ENCODE peak calls at places on chromosomes 5 and 9, in five cellular contexts. N is BE2C, G is foreskin fibroblast, F is sigmoid colon, A is activated B cell treated with CpG ODN at 0.5 μM for 24 hours. Z is an unnamed sample.

GRCh38 chr9:35856206-35856605 is 14.0 kb downstream of the OR13J1 start:
- DNase-seq in N (no peak), G (no peak), F (peak), A (no peak), Z (no peak)

GRCh38 chr5:132747693-132748440 is 641 bp downstream of the CCNI2 start:
- DNase-seq in N (no peak), G (no peak), F (no peak), A (no peak), Z (peak)

GRCh38 chr9:21789541-21790037 is 12.8 kb upstream of the MTAP start:
- DNase-seq in N (peak), G (peak), F (no peak), A (no peak), Z (peak)

GRCh38 chr5:133261993-133262392 is 210.2 kb downstream of the HSPA4 start:
- DNase-seq in N (no peak), G (no peak), F (no peak), A (no peak), Z (no peak)

GRCh38 chr5:143714629-143715028 is 97.3 kb upstream of the HMHB1 start:
- DNase-seq in N (no peak), G (no peak), F (no peak), A (no peak), Z (peak)

GRCh38 chr5:96528816-96529474 is 95.9 kb upstream of the PCSK1 start:
- DNase-seq in N (no peak), G (no peak), F (no peak), A (no peak), Z (no peak)

GRCh38 chr9:16899611-16900010 is 29.1 kb upstream of the BNC2 start:
- DNase-seq in N (no peak), G (peak), F (no peak), A (no peak), Z (no peak)

GRCh38 chr9:82127993-82128710 is 139.6 kb downstream of the SPATA31D1 start:
- DNase-seq in N (no peak), G (no peak), F (no peak), A (no peak), Z (peak)

GRCh38 chr5:149831492-149831891 is 101.4 kb downstream of the PPARGC1B start:
- DNase-seq in N (no peak), G (peak), F (no peak), A (peak), Z (peak)

GRCh38 chr9:126965541-126966428 is 51.2 kb downstream of the RALGPS1 start:
- DNase-seq in N (peak), G (peak), F (peak), A (no peak), Z (peak)

GRCh38 chr5:108836492-108836891 is 88.8 kb downstream of the FER start:
- DNase-seq in N (no peak), G (no peak), F (no peak), A (no peak), Z (no peak)

GRCh38 chr9:38713426-38713825 is 6.5 kb downstream of the FAM240B start:
- DNase-seq in N (no peak), G (peak), F (no peak), A (no peak), Z (no peak)

GRCh38 chr5:93583799-93584530 is 943 bp downstream of the NR2F1 start:
- DNase-seq in N (peak), G (peak), F (peak), A (no peak), Z (peak)

GRCh38 chr5:157718529-157718928 is 12.7 kb upstream of the THG1L start:
- DNase-seq in N (peak), G (peak), F (no peak), A (no peak), Z (peak)

GRCh38 chr5:37814699-37815098 is 25.1 kb downstream of the GDNF start:
- DNase-seq in N (no peak), G (no peak), F (no peak), A (no peak), Z (no peak)

GRCh38 chr9:89153618-89154017 is 25.0 kb downstream of the SHC3 start:
- DNase-seq in N (no peak), G (peak), F (no peak), A (no peak), Z (no peak)

GRCh38 chr9:112093147-112093874 is 81.8 kb downstream of the SUSD1 start:
- DNase-seq in N (no peak), G (no peak), F (no peak), A (no peak), Z (no peak)

GRCh38 chr5:17379188-17379951 is 118.7 kb upstream of the TAF11L2 start:
- DNase-seq in N (peak), G (peak), F (no peak), A (no peak), Z (no peak)

GRCh38 chr5:132500931-132501628 is 10.5 kb upstream of the IRF1 start:
- DNase-seq in N (peak), G (peak), F (peak), A (peak), Z (peak)

GRCh38 chr5:154405078-154405792 is 40.6 kb upstream of the SAP30L start:
- DNase-seq in N (peak), G (peak), F (peak), A (peak), Z (peak)

GRCh38 chr5:22787398-22787797 is 65.7 kb downstream of the CDH12 start:
- DNase-seq in N (no peak), G (no peak), F (no peak), A (no peak), Z (no peak)

GRCh38 chr9:84314306-84314705 is 26.3 kb downstream of the SLC28A3 start:
- DNase-seq in N (no peak), G (no peak), F (no peak), A (no peak), Z (no peak)

GRCh38 chr9:100581081-100581480 is 3.2 kb downstream of the CAVIN4 start:
- DNase-seq in N (no peak), G (no peak), F (no peak), A (no peak), Z (no peak)

GRCh38 chr9:120715331-120715924 is 1.2 kb upstream of the MEGF9 start:
- DNase-seq in N (peak), G (peak), F (peak), A (no peak), Z (no peak)

GRCh38 chr5:127909078-127909477 is 174.5 kb upstream of the SLC12A2 start:
- DNase-seq in N (peak), G (peak), F (no peak), A (no peak), Z (peak)

GRCh38 chr9:86434039-86434726 is 80.0 kb upstream of the TUT7 start:
- DNase-seq in N (no peak), G (peak), F (peak), A (no peak), Z (peak)

GRCh38 chr9:110183208-110184145 is 24.5 kb downstream of the C9orf152 start:
- DNase-seq in N (peak), G (peak), F (peak), A (no peak), Z (peak)

GRCh38 chr9:108671794-108672193 is 184.0 kb downstream of the ACTL7B start:
- DNase-seq in N (no peak), G (peak), F (no peak), A (no peak), Z (no peak)

GRCh38 chr5:32684261-32684660 is 26.9 kb upstream of the NPR3 start:
- DNase-seq in N (no peak), G (no peak), F (no peak), A (no peak), Z (no peak)

GRCh38 chr9:29319727-29320513 is 1746.6 kb upstream of the C9orf72 start:
- DNase-seq in N (no peak), G (no peak), F (no peak), A (no peak), Z (no peak)

GRCh38 chr9:14435871-14436270 is 121.9 kb upstream of the NFIB start:
- DNase-seq in N (no peak), G (no peak), F (no peak), A (no peak), Z (no peak)

GRCh38 chr9:93492327-93492726 is 38.9 kb upstream of the FAM120AOS start:
- DNase-seq in N (no peak), G (no peak), F (no peak), A (no peak), Z (no peak)

GRCh38 chr5:78776637-78777036 is 128.1 kb upstream of the LHFPL2 start:
- DNase-seq in N (no peak), G (peak), F (no peak), A (no peak), Z (no peak)

GRCh38 chr9:129038109-129038852 is 1.9 kb downstream of the MIGA2 start:
- DNase-seq in N (no peak), G (no peak), F (no peak), A (no peak), Z (no peak)
- TF ChIP-seq CTCF in N (no peak), G (no peak), F (no peak), A (no peak), Z (no peak)

DNA sequence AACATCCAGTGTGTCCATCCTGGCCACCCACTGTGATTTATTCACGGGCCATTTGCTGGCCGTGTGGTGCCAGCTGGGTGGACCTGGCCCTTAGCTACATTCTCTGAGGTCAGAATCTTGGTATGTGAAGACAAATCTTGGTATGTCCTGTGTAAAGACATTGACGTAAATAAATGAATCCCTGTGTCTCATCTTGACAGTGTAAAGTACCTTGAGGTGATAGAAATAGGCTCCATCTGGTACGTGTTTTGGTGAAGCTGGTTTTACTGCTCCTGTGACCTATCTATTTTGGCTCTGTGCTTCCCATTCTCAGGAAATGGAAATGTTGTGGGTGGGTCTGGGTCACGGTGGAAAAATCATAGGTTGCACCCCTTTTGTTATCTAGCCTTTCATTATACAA is 245.4 kb upstream of the ANKH start:
- DNase-seq in N (no peak), G (no peak), F (no peak), A (no peak), Z (no peak)
- TF ChIP-seq CTCF in N (no peak), G (no peak), F (no peak), A (no peak), Z (no peak)

GRCh38 chr5:9513825-9514224 is 32.0 kb downstream of the SEMA5A start:
- DNase-seq in N (no peak), G (peak), F (no peak), A (no peak), Z (no peak)
- TF ChIP-seq CTCF in N (no peak), G (peak), F (no peak), A (no peak), Z (no peak)

GRCh38 chr9:36866840-36867239 is 167.2 kb downstream of the PAX5 start:
- DNase-seq in N (no peak), G (no peak), F (peak), A (no peak), Z (no peak)
- TF ChIP-seq CTCF in N (peak), G (no peak), F (no peak), A (no peak), Z (no peak)

GRCh38 chr5:169648725-169649124 is 11.7 kb downstream of the DOCK2 start:
- DNase-seq in N (no peak), G (peak), F (no peak), A (no peak), Z (no peak)
- TF ChIP-seq CTCF in N (no peak), G (no peak), F (no peak), A (no peak), Z (no peak)